ENCODE peak calls at places on chromosomes 13 and 19, in four cellular contexts. One of them, this sample, is unnamed.

GRCh38 chr13:71968025-71968424 is 101.0 kb upstream of the DACH1 start:
- DNase-seq in body of pancreas: no peak
- DNase-seq in activated naive CD4-positive, alpha-beta T cell treated with Interleukin-2 at 50 U/mL for 16 hours: no peak
- DNase-seq in stimulated activated CD4-positive, alpha-beta T cell treated with anti-CD3 and anti-CD28 coated beads, Interleukin-4, amount 100 ng/mL, for 1 hour: no peak
- DNase-seq in this sample: no peak

GRCh38 chr19:495440-496332 is 600 bp upstream of the MADCAM1 start:
- DNase-seq in body of pancreas: no peak
- DNase-seq in activated naive CD4-positive, alpha-beta T cell treated with Interleukin-2 at 50 U/mL for 16 hours: peak
- DNase-seq in stimulated activated CD4-positive, alpha-beta T cell treated with anti-CD3 and anti-CD28 coated beads, Interleukin-4, amount 100 ng/mL, for 1 hour: peak
- DNase-seq in this sample: peak

GRCh38 chr13:42474954-42475353 is 99.0 kb upstream of the TNFSF11 start:
- DNase-seq in body of pancreas: no peak
- DNase-seq in activated naive CD4-positive, alpha-beta T cell treated with Interleukin-2 at 50 U/mL for 16 hours: peak
- DNase-seq in stimulated activated CD4-positive, alpha-beta T cell treated with anti-CD3 and anti-CD28 coated beads, Interleukin-4, amount 100 ng/mL, for 1 hour: no peak
- DNase-seq in this sample: no peak

GRCh38 chr19:18112989-18113478 is 15.5 kb downstream of the MAST3 start:
- DNase-seq in body of pancreas: peak
- DNase-seq in activated naive CD4-positive, alpha-beta T cell treated with Interleukin-2 at 50 U/mL for 16 hours: peak
- DNase-seq in stimulated activated CD4-positive, alpha-beta T cell treated with anti-CD3 and anti-CD28 coated beads, Interleukin-4, amount 100 ng/mL, for 1 hour: peak
- DNase-seq in this sample: peak

GRCh38 chr19:35937345-35938281 is 1.4 kb downstream of the LRFN3 start:
- DNase-seq in body of pancreas: peak
- DNase-seq in activated naive CD4-positive, alpha-beta T cell treated with Interleukin-2 at 50 U/mL for 16 hours: no peak
- DNase-seq in stimulated activated CD4-positive, alpha-beta T cell treated with anti-CD3 and anti-CD28 coated beads, Interleukin-4, amount 100 ng/mL, for 1 hour: no peak
- DNase-seq in this sample: no peak

GRCh38 chr13:72390909-72391308 is 336.5 kb downstream of the MZT1 start:
- DNase-seq in body of pancreas: no peak
- DNase-seq in activated naive CD4-positive, alpha-beta T cell treated with Interleukin-2 at 50 U/mL for 16 hours: no peak
- DNase-seq in stimulated activated CD4-positive, alpha-beta T cell treated with anti-CD3 and anti-CD28 coated beads, Interleukin-4, amount 100 ng/mL, for 1 hour: no peak
- DNase-seq in this sample: no peak

GRCh38 chr19:1942078-1942933 is 1.3 kb downstream of the CSNK1G2 start:
- DNase-seq in body of pancreas: peak
- DNase-seq in activated naive CD4-positive, alpha-beta T cell treated with Interleukin-2 at 50 U/mL for 16 hours: peak
- DNase-seq in stimulated activated CD4-positive, alpha-beta T cell treated with anti-CD3 and anti-CD28 coated beads, Interleukin-4, amount 100 ng/mL, for 1 hour: peak
- DNase-seq in this sample: peak

GRCh38 chr19:37977992-37978391 is 71.0 kb downstream of the SIPA1L3 start:
- DNase-seq in body of pancreas: no peak
- DNase-seq in activated naive CD4-positive, alpha-beta T cell treated with Interleukin-2 at 50 U/mL for 16 hours: no peak
- DNase-seq in stimulated activated CD4-positive, alpha-beta T cell treated with anti-CD3 and anti-CD28 coated beads, Interleukin-4, amount 100 ng/mL, for 1 hour: no peak
- DNase-seq in this sample: no peak

GRCh38 chr13:20182231-20182846 is 10.4 kb downstream of the GJB2 start:
- DNase-seq in body of pancreas: peak
- DNase-seq in activated naive CD4-positive, alpha-beta T cell treated with Interleukin-2 at 50 U/mL for 16 hours: peak
- DNase-seq in stimulated activated CD4-positive, alpha-beta T cell treated with anti-CD3 and anti-CD28 coated beads, Interleukin-4, amount 100 ng/mL, for 1 hour: peak
- DNase-seq in this sample: peak

GRCh38 chr19:39398297-39398864 is 7.2 kb downstream of the MED29 start:
- DNase-seq in body of pancreas: peak
- DNase-seq in activated naive CD4-positive, alpha-beta T cell treated with Interleukin-2 at 50 U/mL for 16 hours: peak
- DNase-seq in stimulated activated CD4-positive, alpha-beta T cell treated with anti-CD3 and anti-CD28 coated beads, Interleukin-4, amount 100 ng/mL, for 1 hour: peak
- DNase-seq in this sample: peak

GRCh38 chr19:21483589-21484170 is 21.7 kb upstream of the ZNF429 start:
- DNase-seq in body of pancreas: peak
- DNase-seq in activated naive CD4-positive, alpha-beta T cell treated with Interleukin-2 at 50 U/mL for 16 hours: peak
- DNase-seq in stimulated activated CD4-positive, alpha-beta T cell treated with anti-CD3 and anti-CD28 coated beads, Interleukin-4, amount 100 ng/mL, for 1 hour: peak
- DNase-seq in this sample: peak

GRCh38 chr13:108155185-108156106 is 59.9 kb downstream of the LIG4 start:
- DNase-seq in body of pancreas: peak
- DNase-seq in activated naive CD4-positive, alpha-beta T cell treated with Interleukin-2 at 50 U/mL for 16 hours: peak
- DNase-seq in stimulated activated CD4-positive, alpha-beta T cell treated with anti-CD3 and anti-CD28 coated beads, Interleukin-4, amount 100 ng/mL, for 1 hour: peak
- DNase-seq in this sample: peak

GRCh38 chr19:30968841-30969399 is 380.3 kb downstream of the TSHZ3 start:
- DNase-seq in body of pancreas: no peak
- DNase-seq in activated naive CD4-positive, alpha-beta T cell treated with Interleukin-2 at 50 U/mL for 16 hours: no peak
- DNase-seq in stimulated activated CD4-positive, alpha-beta T cell treated with anti-CD3 and anti-CD28 coated beads, Interleukin-4, amount 100 ng/mL, for 1 hour: no peak
- DNase-seq in this sample: no peak

GRCh38 chr19:34475026-34475974 is 6.3 kb upstream of the WTIP start:
- DNase-seq in body of pancreas: no peak
- DNase-seq in activated naive CD4-positive, alpha-beta T cell treated with Interleukin-2 at 50 U/mL for 16 hours: no peak
- DNase-seq in stimulated activated CD4-positive, alpha-beta T cell treated with anti-CD3 and anti-CD28 coated beads, Interleukin-4, amount 100 ng/mL, for 1 hour: no peak
- DNase-seq in this sample: peak

GRCh38 chr13:23579072-23579885 is 9.1 kb downstream of the TNFRSF19 start:
- DNase-seq in body of pancreas: peak
- DNase-seq in activated naive CD4-positive, alpha-beta T cell treated with Interleukin-2 at 50 U/mL for 16 hours: peak
- DNase-seq in stimulated activated CD4-positive, alpha-beta T cell treated with anti-CD3 and anti-CD28 coated beads, Interleukin-4, amount 100 ng/mL, for 1 hour: peak
- DNase-seq in this sample: peak

GRCh38 chr13:41008349-41008980 is 10.7 kb downstream of the ELF1 start:
- DNase-seq in body of pancreas: no peak
- DNase-seq in activated naive CD4-positive, alpha-beta T cell treated with Interleukin-2 at 50 U/mL for 16 hours: no peak
- DNase-seq in stimulated activated CD4-positive, alpha-beta T cell treated with anti-CD3 and anti-CD28 coated beads, Interleukin-4, amount 100 ng/mL, for 1 hour: no peak
- DNase-seq in this sample: no peak

GRCh38 chr13:66660013-66660804 is 569.9 kb downstream of the PCDH9 start:
- DNase-seq in body of pancreas: no peak
- DNase-seq in activated naive CD4-positive, alpha-beta T cell treated with Interleukin-2 at 50 U/mL for 16 hours: no peak
- DNase-seq in stimulated activated CD4-positive, alpha-beta T cell treated with anti-CD3 and anti-CD28 coated beads, Interleukin-4, amount 100 ng/mL, for 1 hour: no peak
- DNase-seq in this sample: no peak

GRCh38 chr13:43551897-43552456 is 234.8 kb downstream of the ENOX1 start:
- DNase-seq in body of pancreas: no peak
- DNase-seq in activated naive CD4-positive, alpha-beta T cell treated with Interleukin-2 at 50 U/mL for 16 hours: no peak
- DNase-seq in stimulated activated CD4-positive, alpha-beta T cell treated with anti-CD3 and anti-CD28 coated beads, Interleukin-4, amount 100 ng/mL, for 1 hour: no peak
- DNase-seq in this sample: no peak

This sample was measured in stimulated activated CD8-positive, alpha-beta memory T cell treated with anti-CD3 and anti-CD28 coated beads, Interleukin-4, amount 100 ng/mL, for 48 hours.